ENCODE peak calls at places on chromosomes 12 and 14, in seven cellular contexts. V, U, I, A, B, G and J are unnamed samples.

GRCh38 chr12:70449074-70449757 is 83.1 kb downstream of the KCNMB4 start:
- DNase-seq in V (peak), U (no peak), I (no peak), A (no peak), B (peak), G (no peak), J (peak)

GRCh38 chr12:69508581-69508980 is 38.4 kb downstream of the FRS2 start:
- DNase-seq in V (no peak), U (no peak), I (no peak), A (no peak), B (no peak), G (no peak), J (no peak)

GRCh38 chr14:20782280-20782890 is 1.3 kb downstream of the RNASE6 start:
- DNase-seq in V (no peak), U (no peak), I (no peak), A (peak), B (no peak), G (no peak), J (no peak)

GRCh38 chr14:100741956-100742355 is 15.3 kb downstream of the DLK1 start:
- DNase-seq in V (no peak), U (no peak), I (no peak), A (no peak), B (no peak), G (no peak), J (no peak)

GRCh38 chr12:30003321-30003720 is 219.6 kb upstream of the TMTC1 start:
- DNase-seq in V (no peak), U (no peak), I (no peak), A (no peak), B (no peak), G (no peak), J (no peak)

GRCh38 chr12:3869448-3869847 is 3.8 kb downstream of the PARP11 start:
- DNase-seq in V (no peak), U (no peak), I (no peak), A (no peak), B (no peak), G (no peak), J (no peak)

GRCh38 chr12:73210574-73211204 is 938.5 kb downstream of the TRHDE start:
- DNase-seq in V (no peak), U (no peak), I (no peak), A (no peak), B (no peak), G (no peak), J (no peak)

GRCh38 chr14:52142504-52142903 is 73.6 kb upstream of the NID2 start:
- DNase-seq in V (no peak), U (no peak), I (no peak), A (no peak), B (no peak), G (no peak), J (no peak)

GRCh38 chr14:101977311-101978071 is 13.1 kb downstream of the DYNC1H1 start:
- DNase-seq in V (no peak), U (no peak), I (no peak), A (no peak), B (no peak), G (no peak), J (no peak)

GRCh38 chr14:51251486-51251885 is 11.4 kb downstream of the TMX1 start:
- DNase-seq in V (no peak), U (no peak), I (no peak), A (no peak), B (no peak), G (no peak), J (no peak)

GRCh38 chr14:69574266-69574953 is at the start of gene CCDC177:
- DNase-seq in V (peak), U (peak), I (no peak), A (peak), B (peak), G (peak), J (peak)

GRCh38 chr12:53235164-53235563 is 3.2 kb upstream of the RARG start:
- DNase-seq in V (no peak), U (no peak), I (no peak), A (no peak), B (no peak), G (peak), J (no peak)

GRCh38 chr12:95484524-95484923 is 10.6 kb downstream of the METAP2 start:
- DNase-seq in V (no peak), U (no peak), I (no peak), A (no peak), B (no peak), G (no peak), J (no peak)

GRCh38 chr14:87745507-87746118 is 247.4 kb downstream of the GALC start:
- DNase-seq in V (peak), U (no peak), I (no peak), A (peak), B (peak), G (no peak), J (peak)

GRCh38 chr12:101696477-101697196 is 803 bp upstream of the CHPT1 start:
- DNase-seq in V (no peak), U (no peak), I (no peak), A (no peak), B (no peak), G (peak), J (no peak)

GRCh38 chr12:107126688-107127481 is 33.5 kb upstream of the CRY1 start:
- DNase-seq in V (peak), U (no peak), I (peak), A (no peak), B (peak), G (no peak), J (peak)

GRCh38 chr12:79378496-79378895 is 312.3 kb downstream of the PAWR start:
- DNase-seq in V (no peak), U (no peak), I (no peak), A (no peak), B (peak), G (no peak), J (no peak)

GRCh38 chr12:81208193-81208946 is 130.5 kb downstream of the ACSS3 start:
- DNase-seq in V (no peak), U (peak), I (no peak), A (no peak), B (peak), G (no peak), J (peak)

GRCh38 chr14:33642641-33643342 is 308.1 kb downstream of the EGLN3 start:
- DNase-seq in V (no peak), U (no peak), I (no peak), A (no peak), B (peak), G (no peak), J (peak)

GRCh38 chr12:50132505-50133135 is 20.6 kb downstream of the COX14 start:
- DNase-seq in V (no peak), U (no peak), I (peak), A (no peak), B (peak), G (no peak), J (no peak)

GRCh38 chr12:5945071-5946008 is at the start of gene ANO2:
- DNase-seq in V (no peak), U (peak), I (peak), A (peak), B (peak), G (no peak), J (no peak)

GRCh38 chr12:7374423-7375144 is 69.4 kb downstream of the CD163L1 start:
- DNase-seq in V (peak), U (no peak), I (no peak), A (peak), B (peak), G (peak), J (peak)

GRCh38 chr14:95722525-95723190 is 8.7 kb upstream of the TCL1A start:
- DNase-seq in V (no peak), U (no peak), I (no peak), A (no peak), B (peak), G (no peak), J (no peak)

GRCh38 chr12:121801601-121802484 is 2.0 kb upstream of the SETD1B start:
- DNase-seq in V (peak), U (no peak), I (no peak), A (no peak), B (peak), G (no peak), J (no peak)

GRCh38 chr12:89684131-89684530 is 24.5 kb downstream of the ATP2B1 start:
- DNase-seq in V (no peak), U (no peak), I (no peak), A (no peak), B (no peak), G (no peak), J (no peak)

GRCh38 chr14:103139371-103140016 is 16.2 kb downstream of the TNFAIP2 start:
- DNase-seq in V (no peak), U (no peak), I (no peak), A (no peak), B (no peak), G (peak), J (no peak)

GRCh38 chr12:32419520-32419960 is 20.2 kb downstream of the FGD4 start:
- DNase-seq in V (no peak), U (no peak), I (no peak), A (no peak), B (peak), G (no peak), J (peak)

GRCh38 chr14:76313303-76313702 is 62.6 kb upstream of the ESRRB start:
- DNase-seq in V (no peak), U (no peak), I (no peak), A (no peak), B (no peak), G (no peak), J (no peak)

GRCh38 chr14:60485600-60486251 is at the start of gene C14orf39:
- DNase-seq in V (no peak), U (peak), I (no peak), A (peak), B (peak), G (no peak), J (no peak)

GRCh38 chr12:132921685-132922084 is 34.3 kb upstream of the CHFR start:
- DNase-seq in V (no peak), U (no peak), I (no peak), A (no peak), B (no peak), G (no peak), J (no peak)

GRCh38 chr12:3054993-3055711 is 22.0 kb upstream of the TSPAN9 start:
- DNase-seq in V (no peak), U (no peak), I (no peak), A (no peak), B (no peak), G (no peak), J (no peak)

GRCh38 chr14:105767315-105767714 is 240.9 kb downstream of the TMEM121 start:
- DNase-seq in V (no peak), U (no peak), I (no peak), A (no peak), B (no peak), G (no peak), J (no peak)

GRCh38 chr14:55306938-55307589 is 35.8 kb downstream of the FBXO34 start:
- DNase-seq in V (peak), U (no peak), I (no peak), A (no peak), B (no peak), G (no peak), J (no peak)

GRCh38 chr12:79000501-79000900 is 135.9 kb downstream of the SYT1 start:
- DNase-seq in V (no peak), U (no peak), I (no peak), A (no peak), B (no peak), G (no peak), J (no peak)

GRCh38 chr12:119082496-119082895 is 96.2 kb upstream of the HSPB8 start:
- DNase-seq in V (no peak), U (no peak), I (no peak), A (no peak), B (no peak), G (no peak), J (no peak)